ENCODE peak calls at places on chromosomes 12 and 14, in four cellular contexts. Z is Peyer's patch, J is lower lobe of right lung, O is body of pancreas. K is an unnamed sample.

GRCh38 chr12:53424626-53425514 is 1.2 kb downstream of the AMHR2 start:
- DNase-seq in Z (no peak), J (no peak), O (peak), K (no peak)

GRCh38 chr14:86141966-86142365 is 612.0 kb downstream of the FLRT2 start:
- DNase-seq in Z (no peak), J (no peak), O (no peak), K (no peak)

GRCh38 chr12:12648284-12648683 is 36.6 kb downstream of the CREBL2 start:
- DNase-seq in Z (no peak), J (no peak), O (no peak), K (no peak)

GRCh38 chr12:125193798-125194562 is 128.7 kb downstream of the AACS start:
- DNase-seq in Z (no peak), J (no peak), O (no peak), K (no peak)

GRCh38 chr12:68792952-68793351 is 15.0 kb upstream of the MDM2 start:
- DNase-seq in Z (no peak), J (no peak), O (no peak), K (no peak)

GRCh38 chr14:92967346-92967926 is 44.5 kb downstream of the CHGA start:
- DNase-seq in Z (no peak), J (no peak), O (no peak), K (no peak)

GRCh38 chr14:94893411-94894160 is 123.7 kb upstream of the GSC start:
- DNase-seq in Z (no peak), J (no peak), O (no peak), K (no peak)

GRCh38 chr14:51188566-51189185 is 51.4 kb upstream of the TMX1 start:
- DNase-seq in Z (no peak), J (no peak), O (peak), K (no peak)

GRCh38 chr12:115213538-115213961 is 529.6 kb upstream of the TBX3 start:
- DNase-seq in Z (no peak), J (no peak), O (no peak), K (no peak)

GRCh38 chr12:11652351-11653040 is 3.0 kb downstream of the ETV6 start:
- DNase-seq in Z (peak), J (peak), O (peak), K (no peak)

GRCh38 chr12:124168016-124168415 is 126.9 kb upstream of the RFLNA start:
- DNase-seq in Z (no peak), J (no peak), O (no peak), K (no peak)

GRCh38 chr12:108729612-108730336 is 1.5 kb downstream of the CORO1C start:
- DNase-seq in Z (no peak), J (no peak), O (peak), K (no peak)

GRCh38 chr12:91663331-91663998 is 480.8 kb upstream of the DCN start:
- DNase-seq in Z (no peak), J (no peak), O (no peak), K (no peak)

GRCh38 chr14:90495357-90496276 is 98.8 kb downstream of the CALM1 start:
- DNase-seq in Z (no peak), J (no peak), O (peak), K (peak)

GRCh38 chr12:58537278-58537677 is 383.0 kb downstream of the LRIG3 start:
- DNase-seq in Z (no peak), J (no peak), O (no peak), K (no peak)

GRCh38 chr12:102061096-102061555 is 665 bp downstream of the WASHC3 start:
- DNase-seq in Z (no peak), J (no peak), O (no peak), K (peak)

GRCh38 chr12:122981036-122981471 is 573 bp downstream of the ARL6IP4 start:
- DNase-seq in Z (no peak), J (no peak), O (no peak), K (no peak)

GRCh38 chr12:132522586-132523380 is 32.8 kb downstream of the FBRSL1 start:
- DNase-seq in Z (no peak), J (no peak), O (no peak), K (no peak)

GRCh38 chr14:68694516-68695235 is 98.2 kb downstream of the ZFP36L1 start:
- DNase-seq in Z (no peak), J (no peak), O (no peak), K (no peak)

GRCh38 chr12:51886021-51886710 is 1.7 kb upstream of the ANKRD33 start:
- DNase-seq in Z (peak), J (peak), O (peak), K (peak)

GRCh38 chr14:91363776-91364523 is 53.7 kb downstream of the CCDC88C start:
- DNase-seq in Z (no peak), J (peak), O (peak), K (no peak)

GRCh38 chr14:74495356-74495755 is 1.8 kb downstream of the ISCA2 start:
- DNase-seq in Z (no peak), J (no peak), O (no peak), K (peak)

GRCh38 chr12:42698213-42698612 is 108.7 kb upstream of the PRICKLE1 start:
- DNase-seq in Z (no peak), J (no peak), O (peak), K (no peak)

GRCh38 chr12:121911824-121912585 is 6.4 kb upstream of the CFAP251 start:
- DNase-seq in Z (no peak), J (no peak), O (no peak), K (no peak)

GRCh38 chr12:77031745-77032144 is 33.6 kb downstream of the E2F7 start:
- DNase-seq in Z (no peak), J (no peak), O (no peak), K (no peak)
- H3K4me3 ChIP-seq in Z (no peak), J (no peak), O (no peak), K (no peak)

DNA sequence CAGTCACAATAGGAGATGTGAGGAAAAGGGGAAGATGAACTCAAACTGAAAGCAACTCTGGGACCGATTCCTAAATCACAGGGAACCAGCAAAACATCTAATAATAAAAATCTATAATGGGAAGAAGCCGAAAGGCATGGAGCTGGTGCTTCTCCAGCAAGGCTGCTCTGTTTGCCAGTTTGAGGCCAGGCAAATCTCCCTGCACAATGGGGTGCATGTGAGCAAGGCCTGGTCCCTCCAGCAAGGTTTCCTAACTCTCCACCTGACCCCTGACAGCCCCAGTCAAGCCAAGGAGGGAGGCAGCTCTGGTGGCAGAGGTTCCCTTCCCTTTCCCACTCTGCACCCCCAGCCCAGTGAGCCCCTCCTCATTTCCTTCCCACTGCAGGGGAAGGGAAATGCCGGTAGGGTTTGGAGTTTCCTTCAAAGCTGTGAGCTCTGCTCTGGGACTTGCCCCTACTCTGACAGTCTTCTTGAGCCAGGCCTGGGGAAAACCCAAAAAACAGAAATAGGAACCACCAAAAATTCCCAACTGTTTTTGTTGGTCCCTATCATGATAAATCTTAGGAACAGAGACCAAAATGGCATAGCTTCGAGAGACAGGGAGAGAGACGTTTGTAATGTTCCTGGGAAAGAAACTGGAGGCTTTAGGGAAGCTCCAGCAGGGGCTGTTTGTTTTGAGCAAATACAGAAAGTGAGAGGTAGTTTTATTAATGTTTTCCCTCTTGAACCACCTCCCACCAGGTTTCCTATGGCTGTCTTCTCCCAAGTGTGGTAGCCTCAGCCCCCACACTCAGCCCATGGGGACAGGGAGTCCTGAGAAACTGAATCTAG is 34.6 kb downstream of the FMNL3 start:
- DNase-seq in Z (no peak), J (no peak), O (no peak), K (no peak)
- H3K4me3 ChIP-seq in Z (no peak), J (no peak), O (no peak), K (peak)

GRCh38 chr14:24436355-24437019 is 6.1 kb downstream of the SDR39U1 start:
- DNase-seq in Z (no peak), J (no peak), O (peak), K (peak)
- H3K4me3 ChIP-seq in Z (no peak), J (no peak), O (no peak), K (no peak)

GRCh38 chr12:57133916-57134315 is 5.6 kb downstream of the LRP1 start:
- DNase-seq in Z (no peak), J (no peak), O (no peak), K (no peak)

GRCh38 chr12:57134949-57135348 is 6.7 kb downstream of the LRP1 start:
- DNase-seq in Z (no peak), J (no peak), O (no peak), K (no peak)

GRCh38 chr12:57135939-57136338 is 7.7 kb downstream of the LRP1 start:
- DNase-seq in Z (no peak), J (no peak), O (no peak), K (no peak)

GRCh38 chr12:57133013-57133569 is 4.8 kb downstream of the LRP1 start:
- DNase-seq in Z (no peak), J (no peak), O (no peak), K (no peak)

GRCh38 chr12:57135487-57135886 is 7.2 kb downstream of the LRP1 start:
- DNase-seq in Z (no peak), J (no peak), O (no peak), K (no peak)
- H3K4me3 ChIP-seq in Z (no peak), J (no peak), O (no peak), K (no peak)

DNA sequence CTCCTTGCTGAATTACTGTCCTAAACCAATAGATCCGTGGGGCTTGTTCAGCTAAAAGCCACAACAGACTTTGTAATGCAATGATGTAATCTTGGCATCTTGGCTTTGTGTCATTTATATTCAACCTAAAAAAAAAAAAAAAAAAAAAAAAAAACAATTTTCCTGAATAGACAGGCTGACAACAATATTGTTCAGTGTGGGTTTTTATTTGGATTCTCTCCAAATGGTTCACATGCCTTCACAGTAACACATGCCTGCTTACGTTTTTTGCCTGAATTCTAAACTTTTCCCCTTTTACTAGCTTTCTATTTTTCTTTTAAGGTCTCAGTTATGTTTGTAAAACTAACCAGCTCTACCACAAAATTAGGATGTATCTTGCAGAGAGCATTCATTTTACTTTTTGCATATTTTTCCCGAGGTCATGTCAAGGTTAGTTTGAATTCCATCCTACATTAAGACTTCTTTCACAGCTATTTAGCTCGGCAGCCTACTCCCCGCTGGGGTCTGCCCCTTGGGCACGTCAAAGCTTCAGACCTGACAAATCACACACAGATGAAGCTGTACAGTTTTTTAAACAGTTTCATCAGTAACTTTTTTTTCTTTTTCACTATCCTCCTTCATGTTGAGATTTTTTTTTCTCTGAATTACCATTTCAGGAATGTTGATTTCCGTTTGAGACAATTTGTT is 213.7 kb upstream of the NPAS3 start:
- DNase-seq in Z (no peak), J (no peak), O (no peak), K (no peak)
- H3K4me3 ChIP-seq in Z (no peak), J (no peak), O (peak), K (no peak)

K was measured in naive thymus-derived CD4-positive, alpha-beta T cell.